ENCODE peak calls at places on chromosomes 12 and 14, in four cellular contexts. One of them, this sample, is unnamed.

GRCh38 chr12:123024819-123025391 is 44.4 kb downstream of the ARL6IP4 start:
- DNase-seq in stimulated activated CD8-positive, alpha-beta memory T cell treated with anti-CD3 and anti-CD28 coated beads, Interleukin-2, amount 100 ng/mL, for 1 hour: no peak
- DNase-seq in aorta: peak; percentile 22
- DNase-seq in RCC 7860: no peak
- DNase-seq in this sample: no peak

GRCh38 chr12:67148265-67148664 is 120.9 kb upstream of the CAND1 start:
- DNase-seq in aorta: no peak
- DNase-seq in stimulated activated CD8-positive, alpha-beta memory T cell treated with anti-CD3 and anti-CD28 coated beads, Interleukin-2, amount 100 ng/mL, for 1 hour: no peak
- DNase-seq in RCC 7860: no peak
- DNase-seq in this sample: no peak

GRCh38 chr12:57775563-57776246 is 3.3 kb downstream of the EEF1AKMT3 start:
- DNase-seq in aorta: no peak
- DNase-seq in stimulated activated CD8-positive, alpha-beta memory T cell treated with anti-CD3 and anti-CD28 coated beads, Interleukin-2, amount 100 ng/mL, for 1 hour: no peak
- DNase-seq in RCC 7860: no peak
- DNase-seq in this sample: no peak

GRCh38 chr14:67579040-67579439 is 21.0 kb downstream of the PIGH start:
- DNase-seq in stimulated activated CD8-positive, alpha-beta memory T cell treated with anti-CD3 and anti-CD28 coated beads, Interleukin-2, amount 100 ng/mL, for 1 hour: no peak
- DNase-seq in RCC 7860: no peak
- DNase-seq in aorta: no peak
- DNase-seq in this sample: no peak

GRCh38 chr12:58988643-58989042 is 68.3 kb upstream of the LRIG3 start:
- DNase-seq in stimulated activated CD8-positive, alpha-beta memory T cell treated with anti-CD3 and anti-CD28 coated beads, Interleukin-2, amount 100 ng/mL, for 1 hour: no peak
- DNase-seq in aorta: no peak
- DNase-seq in RCC 7860: no peak
- DNase-seq in this sample: peak; percentile 48

GRCh38 chr12:8644345-8645248 is 18.0 kb downstream of the MFAP5 start:
- DNase-seq in aorta: no peak
- DNase-seq in stimulated activated CD8-positive, alpha-beta memory T cell treated with anti-CD3 and anti-CD28 coated beads, Interleukin-2, amount 100 ng/mL, for 1 hour: no peak
- DNase-seq in RCC 7860: no peak
- DNase-seq in this sample: no peak

GRCh38 chr12:55467836-55468235 is 2.1 kb downstream of the OR6C70 start:
- DNase-seq in RCC 7860: no peak
- DNase-seq in stimulated activated CD8-positive, alpha-beta memory T cell treated with anti-CD3 and anti-CD28 coated beads, Interleukin-2, amount 100 ng/mL, for 1 hour: no peak
- DNase-seq in aorta: no peak
- DNase-seq in this sample: no peak

GRCh38 chr12:80946591-80946990 is 8.9 kb upstream of the LIN7A start:
- DNase-seq in aorta: no peak
- DNase-seq in stimulated activated CD8-positive, alpha-beta memory T cell treated with anti-CD3 and anti-CD28 coated beads, Interleukin-2, amount 100 ng/mL, for 1 hour: no peak
- DNase-seq in RCC 7860: no peak
- DNase-seq in this sample: peak; percentile 5

GRCh38 chr12:122669397-122670070 is 33.6 kb downstream of the HCAR2 start:
- DNase-seq in RCC 7860: peak; percentile 76
- DNase-seq in aorta: no peak
- DNase-seq in stimulated activated CD8-positive, alpha-beta memory T cell treated with anti-CD3 and anti-CD28 coated beads, Interleukin-2, amount 100 ng/mL, for 1 hour: no peak
- DNase-seq in this sample: no peak

GRCh38 chr14:58638231-58639205 is 756 bp downstream of the DACT1 start:
- DNase-seq in stimulated activated CD8-positive, alpha-beta memory T cell treated with anti-CD3 and anti-CD28 coated beads, Interleukin-2, amount 100 ng/mL, for 1 hour: no peak
- DNase-seq in aorta: peak; percentile 85
- DNase-seq in RCC 7860: no peak
- DNase-seq in this sample: peak; percentile 26

GRCh38 chr12:116783503-116784237 is 45.6 kb downstream of the RNFT2 start:
- DNase-seq in RCC 7860: no peak
- DNase-seq in stimulated activated CD8-positive, alpha-beta memory T cell treated with anti-CD3 and anti-CD28 coated beads, Interleukin-2, amount 100 ng/mL, for 1 hour: no peak
- DNase-seq in aorta: no peak
- DNase-seq in this sample: no peak

GRCh38 chr14:52439476-52439875 is 112.8 kb downstream of the TXNDC16 start:
- DNase-seq in stimulated activated CD8-positive, alpha-beta memory T cell treated with anti-CD3 and anti-CD28 coated beads, Interleukin-2, amount 100 ng/mL, for 1 hour: no peak
- DNase-seq in aorta: no peak
- DNase-seq in RCC 7860: no peak
- DNase-seq in this sample: no peak

GRCh38 chr14:39173198-39173597 is 1.9 kb upstream of the PNN start:
- DNase-seq in stimulated activated CD8-positive, alpha-beta memory T cell treated with anti-CD3 and anti-CD28 coated beads, Interleukin-2, amount 100 ng/mL, for 1 hour: no peak
- DNase-seq in RCC 7860: no peak
- DNase-seq in aorta: no peak
- DNase-seq in this sample: no peak

GRCh38 chr12:110270125-110270962 is 10.7 kb upstream of the ATP2A2 start:
- DNase-seq in aorta: peak; percentile 37
- DNase-seq in RCC 7860: no peak
- DNase-seq in stimulated activated CD8-positive, alpha-beta memory T cell treated with anti-CD3 and anti-CD28 coated beads, Interleukin-2, amount 100 ng/mL, for 1 hour: no peak
- DNase-seq in this sample: no peak

GRCh38 chr12:119069029-119069731 is 87.8 kb downstream of the SRRM4 start:
- DNase-seq in RCC 7860: no peak
- DNase-seq in stimulated activated CD8-positive, alpha-beta memory T cell treated with anti-CD3 and anti-CD28 coated beads, Interleukin-2, amount 100 ng/mL, for 1 hour: no peak
- DNase-seq in aorta: no peak
- DNase-seq in this sample: no peak

This sample was measured in endothelial cell of umbilical vein.